ENCODE peak calls at places on chromosomes 16 and 17, in six cellular contexts. P is right lobe of liver, U is neural progenitor cell, D is left lung, S is endothelial cell of umbilical vein, M is fibroblast of lung. K is an unnamed sample.

GRCh38 chr16:49352923-49353322 is 20.7 kb upstream of the C16orf78 start:
- DNase-seq in D (no peak), P (no peak), M (no peak), U (peak; percentile 61), S (no peak), K (no peak)

GRCh38 chr16:67198238-67198734 is 645 bp upstream of the ELMO3 start:
- DNase-seq in S (peak; percentile 63), U (peak; percentile 53), M (peak; percentile 54), P (no peak), D (peak; percentile 68), K (no peak)

GRCh38 chr17:18225121-18225561 is 294 bp upstream of the LLGL1 start:
- DNase-seq in U (peak; percentile 100), S (peak; percentile 91), P (peak; percentile 98), M (peak; percentile 93), D (peak; percentile 96), K (peak; percentile 95)

GRCh38 chr16:30482366-30482765 is 9.8 kb downstream of the ITGAL start:
- DNase-seq in M (no peak), P (no peak), D (no peak), U (no peak), S (no peak), K (no peak)

GRCh38 chr16:51523400-51523799 is 372.3 kb upstream of the SALL1 start:
- DNase-seq in D (no peak), P (no peak), M (peak; percentile 81), U (peak; percentile 75), S (no peak), K (no peak)

GRCh38 chr16:21100447-21100846 is 50.2 kb downstream of the DNAH3 start:
- DNase-seq in S (no peak), M (peak; percentile 81), P (no peak), U (no peak), D (no peak), K (no peak)

GRCh38 chr17:39270923-39271322 is 45.2 kb upstream of the STAC2 start:
- DNase-seq in U (no peak), M (peak; percentile 92), D (no peak), S (peak; percentile 39), P (no peak), K (peak; percentile 9)

GRCh38 chr17:1649844-1650409 is at the start of gene RILP:
- DNase-seq in D (peak; percentile 91), U (no peak), S (peak; percentile 61), P (peak; percentile 94), M (peak; percentile 42), K (no peak)

GRCh38 chr16:82748026-82748425 is 121.3 kb downstream of the CDH13 start:
- DNase-seq in D (no peak), P (peak; percentile 38), U (no peak), M (peak; percentile 91), S (peak; percentile 94), K (no peak)

GRCh38 chr17:10135539-10136257 is 62.7 kb downstream of the GAS7 start:
- DNase-seq in S (no peak), U (no peak), D (peak; percentile 68), M (peak; percentile 34), P (no peak), K (no peak)

GRCh38 chr16:86215979-86216585 is 294.2 kb upstream of the FOXF1 start:
- DNase-seq in S (no peak), U (no peak), P (no peak), M (no peak), D (no peak), K (no peak)

GRCh38 chr17:44767493-44767892 is 8.7 kb downstream of the ADAM11 start:
- DNase-seq in M (no peak), P (no peak), U (peak; percentile 34), S (no peak), D (no peak), K (no peak)
- H3K4me3 ChIP-seq in M (no peak overlapping the region), P (no peak overlapping the region), U (no peak overlapping the region), S (no peak overlapping the region), D (no peak overlapping the region), K (no peak overlapping the region)

DNA sequence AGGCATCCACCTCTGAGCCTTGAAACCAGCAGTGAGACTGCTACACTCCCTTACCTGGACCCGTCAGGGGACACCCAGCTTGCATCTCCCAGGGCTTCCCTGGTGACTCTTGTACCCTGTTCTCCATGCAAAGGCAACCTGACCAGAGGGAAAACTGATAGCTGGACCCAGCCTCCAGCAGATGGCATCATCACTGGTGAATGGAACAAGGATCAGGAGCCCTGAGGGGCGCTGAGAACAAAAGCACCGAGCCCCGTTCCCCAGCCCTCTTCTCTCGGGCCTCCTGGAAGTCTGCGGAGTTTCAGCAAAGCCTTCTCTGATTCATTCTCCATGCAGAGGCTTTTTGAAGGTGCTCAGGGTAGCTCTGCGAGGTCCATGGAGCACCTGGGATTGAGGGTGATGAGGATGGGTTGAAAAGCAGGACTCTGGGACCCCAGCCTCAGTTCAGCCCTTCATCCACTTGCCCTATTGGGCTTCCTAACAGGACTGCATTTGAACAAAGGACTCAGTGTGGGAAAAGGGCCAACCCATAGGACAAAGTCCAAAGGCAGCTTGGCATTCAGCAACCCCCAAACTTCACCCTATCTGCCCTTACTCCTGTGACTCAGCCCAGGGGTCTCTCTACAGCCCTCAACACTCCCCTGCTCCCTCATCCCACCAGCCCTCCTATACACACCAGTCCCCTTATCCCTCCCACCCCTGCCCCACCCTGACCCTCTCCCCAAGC is 45.0 kb upstream of the LHX1 start:
- DNase-seq in D (no peak), S (no peak), P (no peak), M (no peak), U (peak; percentile 21), K (no peak)
- TF ChIP-seq CTCF in D (no peak), S (no peak), P (no peak), M (no peak), U (peak; percentile 19), K (peak; percentile 13)

GRCh38 chr16:22253272-22253671 is 43.9 kb upstream of the POLR3E start:
- DNase-seq in P (no peak), D (no peak), S (no peak), M (no peak), U (no peak), K (no peak)
- H3K36me3 ChIP-seq in P (peaks cover 14% of the 10 kb centered on the region), D (no peaks in the 10 kb centered on the region), S (peaks cover 33% of the 10 kb centered on the region), M (peaks cover 21% of the 10 kb centered on the region), U (no peaks in the 10 kb centered on the region), K (peaks cover 42% of the 10 kb centered on the region)

DNA sequence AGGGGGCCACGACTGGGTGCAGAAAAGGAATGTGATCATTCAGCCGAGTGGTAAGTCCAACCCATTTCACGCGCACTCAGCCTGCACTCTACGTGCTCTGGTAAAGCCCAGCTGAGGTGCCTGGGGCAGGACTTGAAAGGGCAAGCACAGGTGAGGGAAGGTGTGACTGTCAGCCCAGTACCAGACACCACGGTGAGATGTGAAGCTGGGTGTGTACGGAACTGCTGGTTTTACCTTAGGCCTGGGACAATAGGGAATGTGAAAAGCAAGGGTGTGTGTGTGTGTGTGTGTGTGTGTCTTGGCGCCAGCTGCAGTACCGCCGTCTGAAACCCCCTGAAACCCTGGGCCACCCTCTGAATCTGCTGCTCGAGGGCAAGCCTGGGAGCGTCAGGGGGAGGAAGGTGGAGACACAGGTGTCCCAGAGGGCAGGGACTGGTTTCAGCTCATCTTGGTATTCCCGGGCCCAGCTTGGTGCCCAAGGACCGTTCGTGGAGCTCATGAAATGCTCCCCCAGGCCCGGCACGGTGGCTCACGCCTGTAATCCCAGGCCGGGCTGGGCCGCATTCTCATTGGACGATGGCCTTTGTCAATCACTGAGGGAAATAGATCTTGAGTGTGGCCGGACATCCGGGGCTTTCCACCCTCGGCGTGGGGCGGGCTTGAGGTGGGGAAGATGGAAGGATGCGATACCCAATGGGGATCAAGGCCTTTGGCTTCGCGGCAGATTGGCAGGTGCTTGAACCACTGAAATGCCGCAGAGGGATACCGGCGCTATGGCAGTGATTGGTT is 27.8 kb upstream of the ST6GALNAC1 start:
- DNase-seq in S (peak; percentile 100), U (peak; percentile 100), D (peak; percentile 100), M (peak; percentile 100), P (peak; percentile 99), K (peak; percentile 98)
- H3K4me3 ChIP-seq in S (peak overlapping the region; percentile 89), U (peak overlapping the region; percentile 70), D (peak overlapping the region; percentile 60), M (peak overlapping the region; percentile 72), P (peak overlapping the region; percentile 73), K (peak overlapping the region; percentile 76)

GRCh38 chr17:76125922-76126321 is 15.1 kb downstream of the FOXJ1 start:
- DNase-seq in S (no peak), M (no peak), P (no peak), U (no peak), D (no peak), K (no peak)

GRCh38 chr17:76125391-76125675 is 15.7 kb downstream of the FOXJ1 start:
- DNase-seq in D (no peak), S (no peak), U (no peak), M (no peak), P (no peak), K (no peak)

GRCh38 chr17:76123127-76123499 is 17.9 kb downstream of the FOXJ1 start:
- DNase-seq in P (no peak), D (no peak), S (no peak), M (no peak), U (no peak), K (no peak)

GRCh38 chr17:76123749-76124581 is 17.1 kb downstream of the FOXJ1 start:
- DNase-seq in U (no peak), D (no peak), S (no peak), P (no peak), M (no peak), K (no peak)

GRCh38 chr17:76124582-76125390 is 16.3 kb downstream of the FOXJ1 start:
- DNase-seq in M (no peak), D (no peak), P (no peak), S (no peak), U (peak; percentile 55), K (no peak)
- TF ChIP-seq CTCF in M (peak; percentile 24), D (no peak), P (no peak), S (no peak), U (peak; percentile 46), K (peak; percentile 49)

GRCh38 chr16:81679721-81680430 is 99.2 kb upstream of the PLCG2 start:
- DNase-seq in P (no peak), D (no peak), U (no peak), S (no peak), M (no peak), K (no peak)

GRCh38 chr16:81677375-81677737 is 101.7 kb upstream of the PLCG2 start:
- DNase-seq in D (no peak), M (no peak), P (no peak), S (no peak), U (no peak), K (no peak)

GRCh38 chr16:81678326-81679095 is 100.6 kb upstream of the PLCG2 start:
- DNase-seq in D (no peak), P (no peak), M (no peak), S (peak; percentile 60), U (no peak), K (no peak)

GRCh38 chr16:81675662-81676535 is 103.2 kb upstream of the PLCG2 start:
- DNase-seq in S (no peak), D (no peak), U (no peak), M (no peak), P (no peak), K (no peak)

GRCh38 chr16:81676571-81677374 is 102.3 kb upstream of the PLCG2 start:
- DNase-seq in S (no peak), M (no peak), D (no peak), P (no peak), U (no peak), K (no peak)
- H3K36me3 ChIP-seq in S (peaks cover 51% of the 10 kb centered on the region), M (no peaks in the 10 kb centered on the region), D (no peaks in the 10 kb centered on the region), P (no peaks in the 10 kb centered on the region), U (no peaks in the 10 kb centered on the region), K (peaks cover 2% of the 10 kb centered on the region)